ENCODE peak calls at places on chromosomes 2 and 18, in eight cellular contexts. One of them, this sample, is unnamed.

GRCh38 chr2:178796079-178796677 is 11.0 kb downstream of the TTN start:
- DNase-seq in activated CD4-positive, alpha-beta T cell treated with anti-CD3 and anti-CD28 coated beads for 48 hours: no peak
- DNase-seq in hypothalamus: no peak
- DNase-seq in effector memory CD4-positive, alpha-beta T cell: no peak
- DNase-seq in NCI-H2081: peak
- DNase-seq in tibial artery: no peak
- DNase-seq in AG04449: peak
- DNase-seq in H7: no peak
- DNase-seq in this sample: peak

GRCh38 chr2:10188211-10188610 is 65.7 kb downstream of the RRM2 start:
- DNase-seq in activated CD4-positive, alpha-beta T cell treated with anti-CD3 and anti-CD28 coated beads for 48 hours: no peak
- DNase-seq in hypothalamus: no peak
- DNase-seq in effector memory CD4-positive, alpha-beta T cell: no peak
- DNase-seq in NCI-H2081: no peak
- DNase-seq in tibial artery: no peak
- DNase-seq in AG04449: no peak
- DNase-seq in H7: peak
- DNase-seq in this sample: no peak

GRCh38 chr2:17249249-17249648 is 269.0 kb downstream of the RAD51AP2 start:
- DNase-seq in activated CD4-positive, alpha-beta T cell treated with anti-CD3 and anti-CD28 coated beads for 48 hours: no peak
- DNase-seq in hypothalamus: no peak
- DNase-seq in effector memory CD4-positive, alpha-beta T cell: no peak
- DNase-seq in NCI-H2081: no peak
- DNase-seq in tibial artery: no peak
- DNase-seq in AG04449: no peak
- DNase-seq in H7: no peak
- DNase-seq in this sample: no peak

GRCh38 chr18:34339155-34339554 is 114.4 kb upstream of the NOL4 start:
- DNase-seq in activated CD4-positive, alpha-beta T cell treated with anti-CD3 and anti-CD28 coated beads for 48 hours: no peak
- DNase-seq in hypothalamus: no peak
- DNase-seq in effector memory CD4-positive, alpha-beta T cell: no peak
- DNase-seq in NCI-H2081: peak
- DNase-seq in tibial artery: no peak
- DNase-seq in AG04449: no peak
- DNase-seq in H7: no peak
- DNase-seq in this sample: no peak

GRCh38 chr2:108449410-108450200 is 599 bp downstream of the GCC2 start:
- DNase-seq in activated CD4-positive, alpha-beta T cell treated with anti-CD3 and anti-CD28 coated beads for 48 hours: peak
- DNase-seq in hypothalamus: no peak
- DNase-seq in effector memory CD4-positive, alpha-beta T cell: peak
- DNase-seq in NCI-H2081: peak
- DNase-seq in tibial artery: no peak
- DNase-seq in AG04449: no peak
- DNase-seq in H7: peak
- DNase-seq in this sample: peak

GRCh38 chr2:214492152-214492551 is 81.3 kb downstream of the VWC2L start:
- DNase-seq in activated CD4-positive, alpha-beta T cell treated with anti-CD3 and anti-CD28 coated beads for 48 hours: no peak
- DNase-seq in hypothalamus: no peak
- DNase-seq in effector memory CD4-positive, alpha-beta T cell: no peak
- DNase-seq in NCI-H2081: peak
- DNase-seq in tibial artery: no peak
- DNase-seq in AG04449: no peak
- DNase-seq in H7: no peak
- DNase-seq in this sample: no peak

GRCh38 chr2:120465989-120466703 is 120.2 kb downstream of the INHBB start:
- DNase-seq in activated CD4-positive, alpha-beta T cell treated with anti-CD3 and anti-CD28 coated beads for 48 hours: no peak
- DNase-seq in hypothalamus: no peak
- DNase-seq in effector memory CD4-positive, alpha-beta T cell: no peak
- DNase-seq in NCI-H2081: peak
- DNase-seq in tibial artery: peak
- DNase-seq in AG04449: no peak
- DNase-seq in H7: peak
- DNase-seq in this sample: peak

GRCh38 chr18:48409591-48410094 is 460 bp upstream of the ZBTB7C start:
- DNase-seq in activated CD4-positive, alpha-beta T cell treated with anti-CD3 and anti-CD28 coated beads for 48 hours: peak
- DNase-seq in hypothalamus: no peak
- DNase-seq in effector memory CD4-positive, alpha-beta T cell: no peak
- DNase-seq in NCI-H2081: no peak
- DNase-seq in tibial artery: peak
- DNase-seq in AG04449: no peak
- DNase-seq in H7: peak
- DNase-seq in this sample: peak

GRCh38 chr2:116669782-116670181 is 1144.7 kb upstream of the DDX18 start:
- DNase-seq in activated CD4-positive, alpha-beta T cell treated with anti-CD3 and anti-CD28 coated beads for 48 hours: no peak
- DNase-seq in hypothalamus: no peak
- DNase-seq in effector memory CD4-positive, alpha-beta T cell: no peak
- DNase-seq in NCI-H2081: no peak
- DNase-seq in tibial artery: no peak
- DNase-seq in AG04449: no peak
- DNase-seq in H7: no peak
- DNase-seq in this sample: no peak

GRCh38 chr2:47174731-47175361 is 19.7 kb upstream of the STPG4 start:
- DNase-seq in activated CD4-positive, alpha-beta T cell treated with anti-CD3 and anti-CD28 coated beads for 48 hours: peak
- DNase-seq in hypothalamus: no peak
- DNase-seq in effector memory CD4-positive, alpha-beta T cell: peak
- DNase-seq in NCI-H2081: peak
- DNase-seq in tibial artery: peak
- DNase-seq in AG04449: no peak
- DNase-seq in H7: no peak
- DNase-seq in this sample: peak

GRCh38 chr2:171652411-171652775 is 34.9 kb upstream of the DYNC1I2 start:
- DNase-seq in activated CD4-positive, alpha-beta T cell treated with anti-CD3 and anti-CD28 coated beads for 48 hours: peak
- DNase-seq in hypothalamus: no peak
- DNase-seq in effector memory CD4-positive, alpha-beta T cell: no peak
- DNase-seq in NCI-H2081: no peak
- DNase-seq in tibial artery: no peak
- DNase-seq in AG04449: no peak
- DNase-seq in H7: no peak
- DNase-seq in this sample: no peak

GRCh38 chr2:46389417-46389916 is 89.9 kb upstream of the TMEM247 start:
- DNase-seq in activated CD4-positive, alpha-beta T cell treated with anti-CD3 and anti-CD28 coated beads for 48 hours: no peak
- DNase-seq in hypothalamus: no peak
- DNase-seq in effector memory CD4-positive, alpha-beta T cell: no peak
- DNase-seq in NCI-H2081: no peak
- DNase-seq in tibial artery: no peak
- DNase-seq in AG04449: no peak
- DNase-seq in H7: no peak
- DNase-seq in this sample: no peak

GRCh38 chr2:238143239-238143951 is 4.9 kb downstream of the KLHL30 start:
- DNase-seq in activated CD4-positive, alpha-beta T cell treated with anti-CD3 and anti-CD28 coated beads for 48 hours: peak
- DNase-seq in hypothalamus: no peak
- DNase-seq in effector memory CD4-positive, alpha-beta T cell: no peak
- DNase-seq in NCI-H2081: no peak
- DNase-seq in tibial artery: peak
- DNase-seq in AG04449: peak
- DNase-seq in H7: no peak
- DNase-seq in this sample: no peak

GRCh38 chr18:27185025-27185763 is at the start of gene CHST9:
- DNase-seq in activated CD4-positive, alpha-beta T cell treated with anti-CD3 and anti-CD28 coated beads for 48 hours: no peak
- DNase-seq in hypothalamus: no peak
- DNase-seq in effector memory CD4-positive, alpha-beta T cell: no peak
- DNase-seq in NCI-H2081: peak
- DNase-seq in tibial artery: no peak
- DNase-seq in AG04449: no peak
- DNase-seq in H7: peak
- DNase-seq in this sample: peak

GRCh38 chr2:95260028-95261023 is 13.9 kb upstream of the PROM2 start:
- DNase-seq in activated CD4-positive, alpha-beta T cell treated with anti-CD3 and anti-CD28 coated beads for 48 hours: no peak
- DNase-seq in hypothalamus: no peak
- DNase-seq in effector memory CD4-positive, alpha-beta T cell: no peak
- DNase-seq in NCI-H2081: no peak
- DNase-seq in tibial artery: no peak
- DNase-seq in AG04449: no peak
- DNase-seq in H7: no peak
- DNase-seq in this sample: no peak

This sample was measured in iPS-NIHi11.